ENCODE peak calls at places on chromosomes 6 and 20, in five cellular contexts. I is AG10803, A is BE2C, H is kidney glomerular epithelial cell, W is iris pigment epithelial cell. G is an unnamed sample.

GRCh38 chr6:129269076-129269475 is 386.1 kb downstream of the LAMA2 start:
- DNase-seq in I (no peak), A (no peak), H (no peak), W (peak; percentile 26), G (no peak)

GRCh38 chr6:169784941-169785340 is 33.5 kb downstream of the ERMARD start:
- DNase-seq in I (no peak), A (no peak), H (no peak), W (no peak), G (no peak)

GRCh38 chr6:4401408-4402367 is 266.3 kb upstream of the ECI2 start:
- DNase-seq in I (peak; percentile 30), A (no peak), H (no peak), W (peak; percentile 45), G (no peak)

GRCh38 chr20:48157970-48158369 is 372.7 kb upstream of the SULF2 start:
- DNase-seq in I (no peak), A (no peak), H (no peak), W (peak; percentile 62), G (no peak)

GRCh38 chr6:166006593-166007301 is 160.9 kb downstream of the TBXT start:
- DNase-seq in I (peak; percentile 83), A (no peak), H (peak; percentile 24), W (peak; percentile 71), G (peak; percentile 24)

GRCh38 chr6:28203201-28203600 is 21.9 kb upstream of the ZSCAN9 start:
- DNase-seq in I (no peak), A (no peak), H (no peak), W (no peak), G (no peak)

GRCh38 chr6:1208876-1209275 is 103.0 kb upstream of the FOXQ1 start:
- DNase-seq in I (peak; percentile 38), A (no peak), H (peak; percentile 51), W (peak; percentile 49), G (no peak)

GRCh38 chr6:152682141-152682540 is 15.6 kb upstream of the MYCT1 start:
- DNase-seq in I (no peak), A (no peak), H (no peak), W (no peak), G (no peak)

GRCh38 chr20:17992847-17993508 is 24.2 kb downstream of the MGME1 start:
- DNase-seq in I (no peak), A (no peak), H (no peak), W (peak; percentile 57), G (no peak)

GRCh38 chr6:26383624-26384417 is 913 bp downstream of the BTN2A2 start:
- DNase-seq in I (peak; percentile 39), A (no peak), H (peak; percentile 85), W (peak; percentile 85), G (peak; percentile 35)

GRCh38 chr20:54067606-54068174 is 2.7 kb downstream of the BCAS1 start:
- DNase-seq in I (peak; percentile 26), A (peak; percentile 51), H (peak; percentile 96), W (peak; percentile 8), G (no peak)

GRCh38 chr6:35590622-35591066 is 77.9 kb upstream of the TULP1 start:
- DNase-seq in I (no peak), A (no peak), H (no peak), W (peak; percentile 47), G (no peak)

GRCh38 chr6:78530208-78530607 is 337.1 kb upstream of the IRAK1BP1 start:
- DNase-seq in I (no peak), A (no peak), H (no peak), W (no peak), G (no peak)

GRCh38 chr20:400451-401275 is 7.4 kb upstream of the RBCK1 start:
- DNase-seq in I (no peak), A (no peak), H (no peak), W (no peak), G (no peak)

GRCh38 chr6:36783603-36784378 is 55.5 kb downstream of the CPNE5 start:
- DNase-seq in I (no peak), A (no peak), H (no peak), W (no peak), G (no peak)

GRCh38 chr6:27295301-27296079 is 16.6 kb downstream of the POM121L2 start:
- DNase-seq in I (peak; percentile 67), A (peak; percentile 51), H (peak; percentile 65), W (peak; percentile 95), G (no peak)

GRCh38 chr6:139567095-139567494 is 192.6 kb upstream of the CITED2 start:
- DNase-seq in I (no peak), A (no peak), H (no peak), W (peak; percentile 42), G (no peak)